ENCODE peak calls at places on chromosomes 6 and 20, in seven cellular contexts. O, I, L, R, S, C and F are unnamed samples.

GRCh38 chr20:61902213-61902869 is 163.3 kb downstream of the TAF4 start:
- DNase-seq in O (no peak), I (no peak), L (no peak), R (no peak), S (no peak), C (no peak), F (no peak)

GRCh38 chr6:100470721-100471120 is 6.0 kb upstream of the SIM1 start:
- DNase-seq in O (peak; percentile 5), I (no peak), L (no peak), R (no peak), S (no peak), C (no peak), F (no peak)

GRCh38 chr6:167778497-167779122 is 48.1 kb upstream of the AFDN start:
- DNase-seq in O (no peak), I (no peak), L (no peak), R (no peak), S (no peak), C (peak; percentile 85), F (no peak)

GRCh38 chr20:35240914-35241293 is 14.4 kb downstream of the MMP24 start:
- DNase-seq in O (no peak), I (no peak), L (no peak), R (no peak), S (no peak), C (no peak), F (no peak)

GRCh38 chr20:9609892-9610502 is 95.6 kb downstream of the LAMP5 start:
- DNase-seq in O (peak; percentile 92), I (no peak), L (peak; percentile 12), R (peak; percentile 35), S (no peak), C (peak; percentile 69), F (peak; percentile 54)

GRCh38 chr6:158207452-158207788 is 39.3 kb downstream of the GTF2H5 start:
- DNase-seq in O (no peak), I (no peak), L (no peak), R (peak; percentile 63), S (no peak), C (no peak), F (no peak)

GRCh38 chr6:146357578-146358340 is 185.9 kb upstream of the RAB32 start:
- DNase-seq in O (no peak), I (no peak), L (no peak), R (peak; percentile 78), S (no peak), C (no peak), F (peak; percentile 76)

GRCh38 chr6:78192057-78192456 is 539.2 kb downstream of the MEI4 start:
- DNase-seq in O (no peak), I (no peak), L (no peak), R (no peak), S (no peak), C (no peak), F (no peak)

GRCh38 chr6:54267798-54268197 is 40.4 kb upstream of the TINAG start:
- DNase-seq in O (peak; percentile 62), I (no peak), L (no peak), R (no peak), S (no peak), C (no peak), F (peak; percentile 27)

GRCh38 chr20:32742322-32743236 is 688 bp downstream of the COMMD7 start:
- DNase-seq in O (peak; percentile 89), I (peak; percentile 11), L (no peak), R (no peak), S (peak; percentile 4), C (no peak), F (no peak)

GRCh38 chr20:51886891-51887608 is 84.7 kb upstream of the SALL4 start:
- DNase-seq in O (peak; percentile 49), I (no peak), L (no peak), R (no peak), S (no peak), C (no peak), F (no peak)

GRCh38 chr6:163414367-163415175 is at the start of gene QKI:
- DNase-seq in O (peak; percentile 84), I (peak; percentile 74), L (peak; percentile 63), R (no peak), S (peak; percentile 63), C (peak; percentile 84), F (peak; percentile 71)

GRCh38 chr20:59002388-59002787 is 4.7 kb downstream of the CTSZ start:
- DNase-seq in O (no peak), I (no peak), L (no peak), R (no peak), S (no peak), C (no peak), F (no peak)

GRCh38 chr6:158283304-158284005 is 28.8 kb upstream of the TULP4 start:
- DNase-seq in O (peak; percentile 79), I (no peak), L (no peak), R (no peak), S (no peak), C (no peak), F (no peak)

GRCh38 chr6:70680396-70680795 is 12.7 kb downstream of the SMAP1 start:
- DNase-seq in O (no peak), I (no peak), L (no peak), R (no peak), S (no peak), C (no peak), F (no peak)

GRCh38 chr6:44217332-44218143 is 812 bp downstream of the MYMX start:
- DNase-seq in O (peak; percentile 88), I (no peak), L (no peak), R (no peak), S (no peak), C (peak; percentile 80), F (no peak)

GRCh38 chr6:35611235-35611634 is 77.5 kb downstream of the FKBP5 start:
- DNase-seq in O (peak; percentile 54), I (no peak), L (no peak), R (no peak), S (no peak), C (no peak), F (no peak)

GRCh38 chr6:42402184-42402583 is 49.5 kb downstream of the TRERF1 start:
- DNase-seq in O (no peak), I (no peak), L (no peak), R (no peak), S (no peak), C (no peak), F (no peak)

GRCh38 chr20:34390769-34391447 is 27.8 kb downstream of the ITCH start:
- DNase-seq in O (no peak), I (no peak), L (no peak), R (peak; percentile 30), S (no peak), C (peak; percentile 63), F (peak; percentile 74)